ENCODE peak calls at places on chromosomes 3 and 15, in five cellular contexts. C is uterus, A is IMR-90, K is NB4, E is tibial nerve. P is an unnamed sample.

GRCh38 chr3:132239587-132239986 is 77.6 kb upstream of the ACP3 start:
- DNase-seq in K (no peak), A (no peak), C (no peak), E (no peak), P (no peak)

GRCh38 chr3:195708066-195708465 is 12.7 kb upstream of the MUC20 start:
- DNase-seq in K (no peak), C (no peak), A (no peak), E (no peak), P (no peak)

GRCh38 chr3:88044411-88044810 is 14.4 kb downstream of the CGGBP1 start:
- DNase-seq in E (no peak), C (no peak), A (no peak), K (no peak), P (no peak)

GRCh38 chr3:11558461-11558903 is 85.2 kb downstream of the VGLL4 start:
- DNase-seq in A (no peak), E (no peak), C (no peak), K (no peak), P (no peak)

GRCh38 chr3:127158614-127159221 is 34.2 kb upstream of the PRR23E start:
- DNase-seq in E (no peak), K (peak), C (no peak), A (no peak), P (no peak)

GRCh38 chr15:64032327-64032726 is 14.0 kb downstream of the DAPK2 start:
- DNase-seq in K (no peak), C (no peak), A (no peak), E (no peak), P (no peak)

GRCh38 chr15:59329570-59330350 is 42.9 kb downstream of the MYO1E start:
- DNase-seq in A (peak), C (no peak), E (no peak), K (no peak), P (no peak)

GRCh38 chr3:135240426-135240825 is 445.4 kb downstream of the EPHB1 start:
- DNase-seq in E (no peak), K (peak), C (no peak), A (no peak), P (no peak)

GRCh38 chr3:44883999-44884431 is 9.6 kb downstream of the TGM4 start:
- DNase-seq in A (peak), C (no peak), E (no peak), K (peak), P (no peak)

GRCh38 chr3:56915969-56916586 is 114.3 kb upstream of the ARHGEF3 start:
- DNase-seq in A (no peak), K (peak), E (no peak), C (peak), P (peak)

GRCh38 chr3:43872301-43872700 is 181.6 kb downstream of the ABHD5 start:
- DNase-seq in K (no peak), E (no peak), A (peak), C (no peak), P (no peak)

GRCh38 chr15:95931619-95932018 is 398.9 kb upstream of the NR2F2 start:
- DNase-seq in K (no peak), C (no peak), A (no peak), E (no peak), P (no peak)

GRCh38 chr15:57340673-57341259 is 35.5 kb upstream of the CGNL1 start:
- DNase-seq in K (peak), A (peak), E (no peak), C (peak), P (peak)

GRCh38 chr15:39639037-39639436 is 58.2 kb downstream of the THBS1 start:
- DNase-seq in E (no peak), A (no peak), K (no peak), C (no peak), P (no peak)

GRCh38 chr3:150296123-150296750 is 111.9 kb upstream of the TSC22D2 start:
- DNase-seq in K (no peak), E (no peak), C (no peak), A (peak), P (no peak)

GRCh38 chr3:71051893-71052687 is 531.4 kb downstream of the FOXP1 start:
- DNase-seq in E (no peak), C (no peak), A (peak), K (peak), P (no peak)

GRCh38 chr3:125556314-125556713 is 36.3 kb upstream of the SNX4 start:
- DNase-seq in C (no peak), K (no peak), E (no peak), A (peak), P (no peak)

GRCh38 chr15:51841401-51842040 is 12.1 kb downstream of the TMOD3 start:
- DNase-seq in E (no peak), A (no peak), C (no peak), K (peak), P (no peak)

GRCh38 chr15:67822537-67823370 is 2.6 kb upstream of the SKOR1 start:
- DNase-seq in A (no peak), K (peak), E (no peak), C (no peak), P (no peak)

GRCh38 chr3:71130516-71131384 is 452.8 kb downstream of the FOXP1 start:
- DNase-seq in C (peak), A (peak), E (peak), K (peak), P (peak)

GRCh38 chr3:117010316-117010715 is 300.7 kb downstream of the TUSC7 start:
- DNase-seq in C (no peak), K (no peak), E (no peak), A (no peak), P (no peak)

GRCh38 chr3:37453393-37454391 is 279.3 kb upstream of the LRRFIP2 start:
- DNase-seq in A (no peak), C (peak), E (peak), K (no peak), P (peak)

GRCh38 chr3:39809995-39810595 is 686 bp downstream of the MYRIP start:
- DNase-seq in E (no peak), K (no peak), C (no peak), A (no peak), P (no peak)

GRCh38 chr3:122974764-122975162 is 52.8 kb downstream of the SEMA5B start:
- DNase-seq in A (peak), K (peak), E (no peak), C (peak), P (peak)

GRCh38 chr15:40809051-40809450 is 1.8 kb upstream of the DNAJC17 start:
- DNase-seq in K (no peak), C (no peak), E (no peak), A (no peak), P (no peak)

GRCh38 chr15:40806672-40807027 is 239 bp upstream of the ZFYVE19 start:
- DNase-seq in E (no peak), K (no peak), C (no peak), A (no peak), P (no peak)

GRCh38 chr15:40807888-40808194 is 568 bp upstream of the DNAJC17 start:
- DNase-seq in E (no peak), K (no peak), C (no peak), A (peak), P (no peak)

GRCh38 chr15:40803688-40804087 is 3.2 kb upstream of the ZFYVE19 start:
- DNase-seq in C (no peak), E (no peak), A (no peak), K (no peak), P (no peak)

GRCh38 chr15:40807028-40807887 is at the start of the genes DNAJC17 and ZFYVE19:
- DNase-seq in A (peak), C (peak), K (peak), E (peak), P (peak)
- TF ChIP-seq CTCF in A (no peak), C (no peak), K (no peak), E (no peak), P (no peak)

DNA sequence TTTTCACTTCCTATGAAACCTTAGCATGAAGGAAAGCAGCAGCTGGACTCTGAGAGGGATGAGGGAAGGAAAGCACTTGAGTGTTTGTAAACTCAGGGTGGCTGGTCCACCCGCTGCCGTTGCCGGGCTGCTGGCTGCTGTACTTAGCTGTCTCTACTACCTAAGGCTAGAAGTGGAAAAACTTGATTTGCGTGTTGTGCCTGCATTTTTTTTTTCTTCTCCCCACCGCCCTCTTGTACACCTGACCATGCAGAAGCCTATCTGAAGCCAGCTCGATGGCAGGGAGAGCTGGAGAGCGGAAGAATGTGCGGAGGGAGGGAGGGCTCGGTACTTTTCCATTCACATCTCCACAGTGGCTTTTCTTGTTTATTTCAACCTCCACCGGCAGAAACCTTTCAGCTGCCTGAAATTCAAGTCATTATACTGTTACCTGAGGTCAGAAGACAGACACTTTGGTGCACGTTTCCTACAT is 4.8 kb upstream of the BCL6 start:
- DNase-seq in A (peak), C (no peak), K (no peak), E (no peak), P (no peak)
- TF ChIP-seq POLR2A in A (no peak), C (peak), K (no peak), E (no peak), P (no peak)

DNA sequence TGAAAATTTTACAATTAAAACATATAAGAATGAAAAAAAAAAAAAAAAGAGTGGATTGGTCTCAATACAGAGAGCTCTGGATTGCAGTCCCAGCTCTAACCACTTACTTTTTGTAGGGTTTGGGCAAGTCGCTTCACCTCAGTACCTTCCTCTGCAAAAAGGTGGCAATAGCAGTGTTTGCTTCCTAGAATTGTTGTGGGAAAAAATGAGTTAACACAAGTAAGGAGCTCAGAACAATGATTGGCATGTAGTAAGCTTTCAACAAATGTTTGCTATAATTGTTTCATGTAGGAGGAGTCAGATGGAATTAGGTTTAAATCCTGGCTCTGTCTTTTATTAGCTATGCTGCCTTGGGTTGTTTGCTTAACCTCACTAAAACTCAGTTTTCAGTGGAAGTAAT is 425.2 kb upstream of the TBL1XR1 start:
- DNase-seq in C (no peak), K (no peak), A (no peak), E (no peak), P (no peak)
- TF ChIP-seq CTCF in C (no peak), K (no peak), A (no peak), E (no peak), P (peak)

GRCh38 chr3:129257609-129258008 is 8.2 kb downstream of the COPG1 start:
- DNase-seq in E (no peak), A (no peak), C (no peak), K (no peak), P (no peak)
- TF ChIP-seq POLR2A in E (no peak), A (no peak), C (no peak), K (no peak), P (no peak)

GRCh38 chr3:159773706-159774105 is 214.9 kb upstream of the IL12A start:
- DNase-seq in E (no peak), A (no peak), K (no peak), C (no peak), P (no peak)

GRCh38 chr3:159771865-159772611 is 216.6 kb upstream of the IL12A start:
- DNase-seq in K (no peak), C (no peak), A (no peak), E (no peak), P (no peak)

GRCh38 chr3:159766563-159767185 is 222.0 kb upstream of the IL12A start:
- DNase-seq in C (peak), A (peak), K (no peak), E (no peak), P (no peak)

GRCh38 chr3:159775372-159775961 is 213.2 kb upstream of the IL12A start:
- DNase-seq in C (peak), K (no peak), A (peak), E (no peak), P (peak)

GRCh38 chr3:159770998-159771397 is 217.6 kb upstream of the IL12A start:
- DNase-seq in C (no peak), E (no peak), A (peak), K (no peak), P (no peak)
- TF ChIP-seq CTCF in C (no peak), E (no peak), A (no peak), K (no peak), P (no peak)

P was measured in heart left ventricle.